ENCODE peak calls at places on chromosomes 11 and 22, in ten cellular contexts. U is psoas muscle, Z is cardiac muscle cell, B is Panc1, A is lung, Y is transverse colon, D is left ventricle myocardium inferior, V is pancreas, R is HL-60, P is spleen. J is an unnamed sample.

GRCh38 chr22:36776722-36777121 is 803 bp upstream of the IFT27 start:
- DNase-seq in U (no peak), Z (no peak), B (no peak), A (no peak), Y (no peak), D (no peak), V (no peak), R (no peak), P (no peak), J (no peak)

GRCh38 chr11:111554532-111554931 is 14.0 kb downstream of the LAYN start:
- DNase-seq in U (no peak), Z (no peak), B (no peak), A (no peak), Y (no peak), D (no peak), V (no peak), R (no peak), P (no peak), J (no peak)

GRCh38 chr22:39607093-39607492 is 36.5 kb downstream of the CACNA1I start:
- DNase-seq in U (no peak), Z (no peak), B (no peak), A (no peak), Y (no peak), D (no peak), V (no peak), R (no peak), P (no peak), J (no peak)

GRCh38 chr22:26536056-26536761 is 23.9 kb upstream of the TFIP11 start:
- DNase-seq in U (no peak), Z (no peak), B (no peak), A (no peak), Y (no peak), D (no peak), V (peak; percentile 74), R (no peak), P (no peak), J (peak; percentile 18)

GRCh38 chr22:27986459-27986858 is 67.4 kb upstream of the PITPNB start:
- DNase-seq in U (no peak), Z (no peak), B (no peak), A (no peak), Y (no peak), D (no peak), V (peak; percentile 0), R (no peak), P (no peak), J (no peak)

GRCh38 chr11:944711-945470 is 19.2 kb downstream of the AP2A2 start:
- DNase-seq in U (no peak), Z (peak; percentile 27), B (no peak), A (no peak), Y (no peak), D (no peak), V (no peak), R (no peak), P (no peak), J (no peak)

GRCh38 chr11:118434553-118435232 is 1.6 kb upstream of the KMT2A start:
- DNase-seq in U (peak; percentile 30), Z (peak; percentile 81), B (no peak), A (peak; percentile 29), Y (peak; percentile 32), D (peak; percentile 19), V (peak; percentile 31), R (peak; percentile 25), P (peak; percentile 82), J (peak; percentile 46)

GRCh38 chr11:33598426-33599069 is 102.1 kb downstream of the C11orf91 start:
- DNase-seq in U (no peak), Z (peak; percentile 3), B (no peak), A (no peak), Y (no peak), D (no peak), V (no peak), R (no peak), P (no peak), J (no peak)

GRCh38 chr11:121426476-121427454 is 25.3 kb upstream of the SORL1 start:
- DNase-seq in U (peak; percentile 43), Z (peak; percentile 55), B (no peak), A (no peak), Y (peak; percentile 56), D (peak; percentile 57), V (peak; percentile 15), R (no peak), P (peak; percentile 93), J (peak; percentile 82)

GRCh38 chr11:88520391-88520790 is 182.9 kb upstream of the CTSC start:
- DNase-seq in U (no peak), Z (no peak), B (no peak), A (no peak), Y (no peak), D (no peak), V (no peak), R (no peak), P (no peak), J (no peak)

DNA sequence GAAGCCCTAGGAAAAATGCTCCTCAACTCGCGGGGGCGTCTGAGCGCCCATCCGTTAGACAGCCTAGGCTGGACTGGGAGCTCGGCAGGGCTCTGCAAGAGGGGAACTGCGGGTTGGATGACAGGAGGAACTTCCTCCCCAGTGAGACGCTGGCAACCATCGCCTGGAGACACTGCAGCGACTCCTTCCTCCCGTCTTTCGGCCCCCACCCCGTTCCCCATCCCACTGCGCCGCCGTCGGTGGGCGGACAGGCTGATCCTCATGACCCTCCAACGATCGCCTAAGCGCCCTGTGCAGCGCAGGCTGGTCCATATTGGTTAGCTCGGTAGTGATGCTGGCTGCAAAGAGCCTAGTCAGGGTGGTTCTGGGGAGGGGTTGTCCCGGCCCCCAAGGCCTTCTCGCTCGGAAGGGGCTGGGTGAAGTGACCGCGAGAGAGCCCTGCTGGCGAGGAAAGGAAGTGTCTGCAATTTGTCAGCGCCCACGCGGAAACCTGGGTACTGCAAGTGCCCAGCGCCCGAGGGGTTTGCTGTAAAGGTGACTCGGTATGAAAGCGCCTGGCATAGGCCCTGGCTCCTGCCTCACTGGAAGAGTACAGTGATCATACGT is 638 bp downstream of the NRGN start:
- DNase-seq in U (no peak), Z (no peak), B (no peak), A (peak; percentile 55), Y (no peak), D (peak; percentile 40), V (peak; percentile 34), R (peak; percentile 56), P (peak; percentile 87), J (no peak)
- TF ChIP-seq CTCF in U (peak; percentile 36), Z (peak; percentile 49), B (peak; percentile 61), A (no peak), Y (peak; percentile 49), D (peak; percentile 62), V (peak; percentile 11), R (peak; percentile 43), P (peak; percentile 76), J (peak; percentile 54)

DNA sequence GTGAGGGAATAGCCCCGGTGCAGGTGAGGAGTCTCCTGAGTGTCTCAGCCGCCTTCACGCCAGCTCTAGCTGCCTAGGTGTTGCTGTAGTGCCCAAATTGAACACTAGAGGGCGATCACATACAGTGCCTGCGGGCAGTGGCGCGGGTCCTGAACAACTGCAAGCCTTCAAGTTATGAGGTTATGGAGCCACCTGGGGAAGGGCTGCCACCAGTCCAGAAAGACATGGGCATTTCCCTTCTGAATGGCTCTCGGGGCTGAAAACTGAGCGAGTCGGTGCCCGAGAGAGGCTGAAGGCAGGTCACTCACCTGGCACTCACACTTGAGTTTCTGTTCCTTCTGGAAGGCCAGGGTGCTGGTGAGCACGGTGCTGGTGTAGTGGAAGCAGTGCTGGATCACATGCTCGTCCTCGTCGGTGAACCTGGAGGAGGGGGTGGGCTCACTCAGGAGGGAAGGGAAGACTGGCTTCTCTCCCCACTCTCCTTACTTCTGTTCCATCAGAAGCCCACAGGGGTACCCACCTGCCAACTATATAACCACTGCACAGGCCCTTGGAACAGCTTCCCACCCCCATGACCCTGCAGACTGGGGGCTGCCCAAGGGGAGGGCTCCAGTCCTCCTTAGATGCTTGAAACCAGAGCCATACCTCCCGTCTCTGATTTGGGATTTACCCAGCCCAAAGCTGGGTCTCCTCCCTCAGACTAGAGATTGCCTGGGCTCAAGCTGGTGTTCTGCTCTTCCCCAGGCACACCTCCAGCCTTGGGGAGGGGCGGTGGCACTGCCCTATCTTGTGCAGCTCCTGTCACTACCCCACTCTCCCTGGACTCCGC is 88.2 kb downstream of the PDE2A start:
- DNase-seq in U (no peak), Z (peak; percentile 83), B (no peak), A (peak; percentile 56), Y (peak; percentile 72), D (peak; percentile 42), V (peak; percentile 64), R (peak; percentile 70), P (peak; percentile 87), J (peak; percentile 41)
- H3K27me3 ChIP-seq in U (peaks cover 35% of the 10 kb centered on the region), Z (peaks cover 85% of the 10 kb centered on the region), B (peaks cover 13% of the 10 kb centered on the region), A (no peaks in the 10 kb centered on the region), Y (peaks cover 54% of the 10 kb centered on the region), D (peaks cover 41% of the 10 kb centered on the region), V (no peaks in the 10 kb centered on the region), R (peaks cover 44% of the 10 kb centered on the region), P (peaks cover 10% of the 10 kb centered on the region), J (peaks cover 1% of the 10 kb centered on the region)

DNA sequence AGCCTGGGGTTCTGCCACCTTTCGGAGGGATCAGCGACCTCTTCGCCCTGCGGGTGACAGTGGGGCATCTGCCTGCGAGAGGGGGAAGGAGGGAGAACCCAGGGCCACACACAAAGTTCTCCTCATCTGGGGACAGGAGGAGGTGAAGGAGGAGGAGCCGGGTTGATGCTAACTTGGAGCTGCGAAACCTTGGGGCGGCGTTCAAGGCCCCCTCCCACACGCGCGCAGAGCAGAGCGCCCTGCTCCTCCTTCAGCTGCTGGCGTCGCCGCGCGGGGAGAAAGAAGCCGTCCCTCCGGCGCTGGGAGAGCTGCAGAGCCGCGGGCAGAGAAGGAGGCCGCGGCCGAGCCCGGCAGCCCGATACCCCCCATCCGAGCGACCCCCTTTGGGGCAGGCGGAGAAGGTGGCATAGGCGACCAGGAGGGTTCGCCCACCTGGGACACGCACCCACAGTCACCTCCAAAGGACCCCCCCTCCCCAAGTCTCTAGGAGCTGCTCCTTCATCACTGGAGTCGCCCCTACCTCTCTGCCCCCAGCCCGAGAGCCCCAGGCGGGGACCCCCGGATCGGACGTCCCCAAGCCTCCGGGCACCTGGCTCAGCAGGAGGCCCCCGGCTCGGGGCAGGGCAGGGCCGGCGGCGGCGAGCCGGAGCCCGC is at the start of gene RASD2:
- DNase-seq in U (peak; percentile 39), Z (peak; percentile 51), B (no peak), A (no peak), Y (peak; percentile 58), D (peak; percentile 48), V (peak; percentile 25), R (peak; percentile 38), P (no peak), J (no peak)
- H3K4me3 ChIP-seq in U (peak within 1 kb of the TSS; percentile 71), Z (peak within 1 kb of the TSS; percentile 51), B (peak within 1 kb of the TSS; percentile 75), A (peak within 1 kb of the TSS; percentile 25), Y (peak within 1 kb of the TSS; percentile 79), D (peak within 1 kb of the TSS; percentile 71), V (peak within 1 kb of the TSS; percentile 44), R (peak within 1 kb of the TSS; percentile 43), P (peak within 1 kb of the TSS; percentile 55), J (peak within 1 kb of the TSS; percentile 57)

GRCh38 chr11:131246589-131247164 is 123.7 kb upstream of the NTM start:
- DNase-seq in U (peak; percentile 24), Z (peak; percentile 80), B (peak; percentile 5), A (peak; percentile 34), Y (peak; percentile 50), D (peak; percentile 39), V (peak; percentile 37), R (peak; percentile 22), P (no peak), J (peak; percentile 4)
- TF ChIP-seq CTCF in U (peak; percentile 28), Z (peak; percentile 57), B (peak; percentile 65), A (peak; percentile 7), Y (peak; percentile 25), D (peak; percentile 63), V (peak; percentile 44), R (peak; percentile 50), P (no peak), J (peak; percentile 73)